ENCODE peak calls at places on chromosomes 11 and 22, in ten cellular contexts. One of them, this sample, is unnamed.

GRCh38 chr11:130179396-130180306 is 20.1 kb downstream of the ST14 start:
- DNase-seq in neural progenitor cell: no peak
- DNase-seq in stimulated activated CD8-positive, alpha-beta memory T cell treated with anti-CD3 and anti-CD28 coated beads, Interleukin-4, amount 100 ng/mL, for 1 hour: no peak
- DNase-seq in NCI-H226: no peak
- DNase-seq in iris pigment epithelial cell: no peak
- DNase-seq in cardiac fibroblast: no peak
- DNase-seq in posterior cingulate gyrus: no peak
- DNase-seq in spleen: no peak
- DNase-seq in uterus: no peak
- DNase-seq in RWPE1: no peak
- DNase-seq in this sample: no peak

GRCh38 chr22:38107692-38108515 is 2.6 kb downstream of the BAIAP2L2 start:
- DNase-seq in iris pigment epithelial cell: no peak
- DNase-seq in posterior cingulate gyrus: peak
- DNase-seq in NCI-H226: no peak
- DNase-seq in RWPE1: no peak
- DNase-seq in cardiac fibroblast: no peak
- DNase-seq in uterus: no peak
- DNase-seq in neural progenitor cell: no peak
- DNase-seq in stimulated activated CD8-positive, alpha-beta memory T cell treated with anti-CD3 and anti-CD28 coated beads, Interleukin-4, amount 100 ng/mL, for 1 hour: no peak
- DNase-seq in spleen: no peak
- DNase-seq in this sample: no peak

GRCh38 chr11:122668562-122669090 is 13.1 kb downstream of the UBASH3B start:
- DNase-seq in RWPE1: peak
- DNase-seq in cardiac fibroblast: peak
- DNase-seq in NCI-H226: no peak
- DNase-seq in uterus: no peak
- DNase-seq in posterior cingulate gyrus: no peak
- DNase-seq in stimulated activated CD8-positive, alpha-beta memory T cell treated with anti-CD3 and anti-CD28 coated beads, Interleukin-4, amount 100 ng/mL, for 1 hour: no peak
- DNase-seq in neural progenitor cell: no peak
- DNase-seq in iris pigment epithelial cell: peak
- DNase-seq in spleen: no peak
- DNase-seq in this sample: no peak

GRCh38 chr11:83363280-83363679 is 77.1 kb upstream of the CCDC90B start:
- DNase-seq in posterior cingulate gyrus: no peak
- DNase-seq in NCI-H226: no peak
- DNase-seq in iris pigment epithelial cell: peak
- DNase-seq in uterus: no peak
- DNase-seq in spleen: no peak
- DNase-seq in RWPE1: no peak
- DNase-seq in neural progenitor cell: peak
- DNase-seq in stimulated activated CD8-positive, alpha-beta memory T cell treated with anti-CD3 and anti-CD28 coated beads, Interleukin-4, amount 100 ng/mL, for 1 hour: no peak
- DNase-seq in cardiac fibroblast: no peak
- DNase-seq in this sample: no peak

GRCh38 chr11:45517171-45517770 is 148.2 kb downstream of the CHST1 start:
- DNase-seq in RWPE1: no peak
- DNase-seq in NCI-H226: peak
- DNase-seq in spleen: no peak
- DNase-seq in neural progenitor cell: no peak
- DNase-seq in stimulated activated CD8-positive, alpha-beta memory T cell treated with anti-CD3 and anti-CD28 coated beads, Interleukin-4, amount 100 ng/mL, for 1 hour: no peak
- DNase-seq in posterior cingulate gyrus: no peak
- DNase-seq in iris pigment epithelial cell: no peak
- DNase-seq in uterus: no peak
- DNase-seq in cardiac fibroblast: no peak
- DNase-seq in this sample: no peak

GRCh38 chr11:36455658-36456111 is 54.4 kb downstream of the TRAF6 start:
- DNase-seq in iris pigment epithelial cell: peak
- DNase-seq in spleen: no peak
- DNase-seq in uterus: peak
- DNase-seq in NCI-H226: peak
- DNase-seq in neural progenitor cell: peak
- DNase-seq in RWPE1: peak
- DNase-seq in stimulated activated CD8-positive, alpha-beta memory T cell treated with anti-CD3 and anti-CD28 coated beads, Interleukin-4, amount 100 ng/mL, for 1 hour: no peak
- DNase-seq in cardiac fibroblast: peak
- DNase-seq in posterior cingulate gyrus: peak
- DNase-seq in this sample: no peak

GRCh38 chr11:125401746-125402145 is 94.3 kb downstream of the FEZ1 start:
- DNase-seq in posterior cingulate gyrus: no peak
- DNase-seq in spleen: peak
- DNase-seq in neural progenitor cell: peak
- DNase-seq in stimulated activated CD8-positive, alpha-beta memory T cell treated with anti-CD3 and anti-CD28 coated beads, Interleukin-4, amount 100 ng/mL, for 1 hour: no peak
- DNase-seq in cardiac fibroblast: peak
- DNase-seq in NCI-H226: no peak
- DNase-seq in iris pigment epithelial cell: peak
- DNase-seq in RWPE1: no peak
- DNase-seq in uterus: no peak
- DNase-seq in this sample: no peak

GRCh38 chr22:43060213-43060612 is 29.0 kb downstream of the TTLL1 start:
- DNase-seq in iris pigment epithelial cell: peak
- DNase-seq in uterus: no peak
- DNase-seq in spleen: no peak
- DNase-seq in stimulated activated CD8-positive, alpha-beta memory T cell treated with anti-CD3 and anti-CD28 coated beads, Interleukin-4, amount 100 ng/mL, for 1 hour: no peak
- DNase-seq in NCI-H226: no peak
- DNase-seq in neural progenitor cell: peak
- DNase-seq in posterior cingulate gyrus: no peak
- DNase-seq in cardiac fibroblast: peak
- DNase-seq in RWPE1: no peak
- DNase-seq in this sample: peak

GRCh38 chr11:7657306-7658025 is 15.8 kb downstream of the CYB5R2 start:
- DNase-seq in RWPE1: peak
- DNase-seq in stimulated activated CD8-positive, alpha-beta memory T cell treated with anti-CD3 and anti-CD28 coated beads, Interleukin-4, amount 100 ng/mL, for 1 hour: no peak
- DNase-seq in iris pigment epithelial cell: peak
- DNase-seq in spleen: no peak
- DNase-seq in neural progenitor cell: peak
- DNase-seq in uterus: peak
- DNase-seq in posterior cingulate gyrus: peak
- DNase-seq in cardiac fibroblast: peak
- DNase-seq in NCI-H226: peak
- DNase-seq in this sample: no peak

GRCh38 chr11:121344824-121345223 is 52.3 kb downstream of the SC5D start:
- DNase-seq in spleen: no peak
- DNase-seq in NCI-H226: no peak
- DNase-seq in posterior cingulate gyrus: no peak
- DNase-seq in iris pigment epithelial cell: no peak
- DNase-seq in stimulated activated CD8-positive, alpha-beta memory T cell treated with anti-CD3 and anti-CD28 coated beads, Interleukin-4, amount 100 ng/mL, for 1 hour: no peak
- DNase-seq in cardiac fibroblast: no peak
- DNase-seq in RWPE1: no peak
- DNase-seq in uterus: no peak
- DNase-seq in neural progenitor cell: no peak
- DNase-seq in this sample: no peak

GRCh38 chr22:19478466-19479357 is at the start of gene UFD1:
- DNase-seq in RWPE1: peak
- DNase-seq in NCI-H226: peak
- DNase-seq in stimulated activated CD8-positive, alpha-beta memory T cell treated with anti-CD3 and anti-CD28 coated beads, Interleukin-4, amount 100 ng/mL, for 1 hour: peak
- DNase-seq in cardiac fibroblast: peak
- DNase-seq in neural progenitor cell: peak
- DNase-seq in iris pigment epithelial cell: peak
- DNase-seq in uterus: peak
- DNase-seq in posterior cingulate gyrus: peak
- DNase-seq in spleen: peak
- DNase-seq in this sample: peak

GRCh38 chr11:68506908-68507307 is 46.4 kb downstream of the PPP6R3 start:
- DNase-seq in posterior cingulate gyrus: no peak
- DNase-seq in uterus: no peak
- DNase-seq in cardiac fibroblast: no peak
- DNase-seq in RWPE1: no peak
- DNase-seq in stimulated activated CD8-positive, alpha-beta memory T cell treated with anti-CD3 and anti-CD28 coated beads, Interleukin-4, amount 100 ng/mL, for 1 hour: no peak
- DNase-seq in spleen: no peak
- DNase-seq in iris pigment epithelial cell: no peak
- DNase-seq in NCI-H226: no peak
- DNase-seq in neural progenitor cell: no peak
- DNase-seq in this sample: no peak

GRCh38 chr22:44925465-44926123 is 84.2 kb downstream of the PHF21B start:
- DNase-seq in cardiac fibroblast: no peak
- DNase-seq in spleen: peak
- DNase-seq in neural progenitor cell: no peak
- DNase-seq in stimulated activated CD8-positive, alpha-beta memory T cell treated with anti-CD3 and anti-CD28 coated beads, Interleukin-4, amount 100 ng/mL, for 1 hour: no peak
- DNase-seq in uterus: no peak
- DNase-seq in NCI-H226: no peak
- DNase-seq in posterior cingulate gyrus: peak
- DNase-seq in RWPE1: no peak
- DNase-seq in iris pigment epithelial cell: no peak
- DNase-seq in this sample: no peak

GRCh38 chr11:125250316-125250870 is 85.8 kb downstream of the PKNOX2 start:
- DNase-seq in neural progenitor cell: peak
- DNase-seq in posterior cingulate gyrus: peak
- DNase-seq in RWPE1: no peak
- DNase-seq in NCI-H226: no peak
- DNase-seq in cardiac fibroblast: no peak
- DNase-seq in spleen: no peak
- DNase-seq in uterus: no peak
- DNase-seq in stimulated activated CD8-positive, alpha-beta memory T cell treated with anti-CD3 and anti-CD28 coated beads, Interleukin-4, amount 100 ng/mL, for 1 hour: no peak
- DNase-seq in iris pigment epithelial cell: no peak
- DNase-seq in this sample: no peak

GRCh38 chr11:36730761-36731160 is 132.7 kb upstream of the RAG2 start:
- DNase-seq in NCI-H226: no peak
- DNase-seq in neural progenitor cell: no peak
- DNase-seq in cardiac fibroblast: no peak
- DNase-seq in iris pigment epithelial cell: no peak
- DNase-seq in spleen: no peak
- DNase-seq in RWPE1: no peak
- DNase-seq in stimulated activated CD8-positive, alpha-beta memory T cell treated with anti-CD3 and anti-CD28 coated beads, Interleukin-4, amount 100 ng/mL, for 1 hour: no peak
- DNase-seq in uterus: no peak
- DNase-seq in posterior cingulate gyrus: peak
- DNase-seq in this sample: no peak

GRCh38 chr22:19626666-19627065 is 87.6 kb upstream of the SEPTIN5 start:
- DNase-seq in stimulated activated CD8-positive, alpha-beta memory T cell treated with anti-CD3 and anti-CD28 coated beads, Interleukin-4, amount 100 ng/mL, for 1 hour: no peak
- DNase-seq in NCI-H226: no peak
- DNase-seq in spleen: no peak
- DNase-seq in iris pigment epithelial cell: no peak
- DNase-seq in cardiac fibroblast: no peak
- DNase-seq in RWPE1: no peak
- DNase-seq in uterus: no peak
- DNase-seq in neural progenitor cell: no peak
- DNase-seq in posterior cingulate gyrus: no peak
- DNase-seq in this sample: no peak

GRCh38 chr11:44484211-44484610 is 81.3 kb upstream of the CD82 start:
- DNase-seq in NCI-H226: no peak
- DNase-seq in spleen: no peak
- DNase-seq in cardiac fibroblast: peak
- DNase-seq in uterus: no peak
- DNase-seq in iris pigment epithelial cell: peak
- DNase-seq in stimulated activated CD8-positive, alpha-beta memory T cell treated with anti-CD3 and anti-CD28 coated beads, Interleukin-4, amount 100 ng/mL, for 1 hour: no peak
- DNase-seq in posterior cingulate gyrus: no peak
- DNase-seq in RWPE1: no peak
- DNase-seq in neural progenitor cell: peak
- DNase-seq in this sample: no peak

GRCh38 chr22:47048123-47049077 is 285.9 kb downstream of the TBC1D22A start:
- DNase-seq in NCI-H226: no peak
- DNase-seq in spleen: peak
- DNase-seq in iris pigment epithelial cell: no peak
- DNase-seq in neural progenitor cell: no peak
- DNase-seq in posterior cingulate gyrus: peak
- DNase-seq in cardiac fibroblast: no peak
- DNase-seq in uterus: no peak
- DNase-seq in stimulated activated CD8-positive, alpha-beta memory T cell treated with anti-CD3 and anti-CD28 coated beads, Interleukin-4, amount 100 ng/mL, for 1 hour: no peak
- DNase-seq in RWPE1: no peak
- DNase-seq in this sample: no peak

GRCh38 chr22:34429314-34429713 is 509.0 kb upstream of the LARGE1 start:
- DNase-seq in RWPE1: no peak
- DNase-seq in neural progenitor cell: no peak
- DNase-seq in uterus: no peak
- DNase-seq in stimulated activated CD8-positive, alpha-beta memory T cell treated with anti-CD3 and anti-CD28 coated beads, Interleukin-4, amount 100 ng/mL, for 1 hour: no peak
- DNase-seq in iris pigment epithelial cell: no peak
- DNase-seq in NCI-H226: no peak
- DNase-seq in spleen: no peak
- DNase-seq in posterior cingulate gyrus: no peak
- DNase-seq in cardiac fibroblast: no peak
- DNase-seq in this sample: no peak

GRCh38 chr11:824292-824880 is 3.3 kb upstream of the CRACR2B start:
- DNase-seq in cardiac fibroblast: no peak
- DNase-seq in spleen: peak
- DNase-seq in stimulated activated CD8-positive, alpha-beta memory T cell treated with anti-CD3 and anti-CD28 coated beads, Interleukin-4, amount 100 ng/mL, for 1 hour: no peak
- DNase-seq in iris pigment epithelial cell: no peak
- DNase-seq in neural progenitor cell: no peak
- DNase-seq in NCI-H226: no peak
- DNase-seq in posterior cingulate gyrus: peak
- DNase-seq in RWPE1: no peak
- DNase-seq in uterus: no peak
- DNase-seq in this sample: no peak